ENCODE peak calls at places on chromosomes 6 and 20, in six cellular contexts. One of them, this sample, is unnamed.

GRCh38 chr20:11394145-11394833 is 523.4 kb upstream of the BTBD3 start:
- DNase-seq in neural crest cell: no peak
- DNase-seq in fibroblast of pulmonary artery: peak
- DNase-seq in bronchial epithelial cell: peak
- DNase-seq in heart left ventricle: no peak
- DNase-seq in progenitor cell of endocrine pancreas: no peak
- DNase-seq in this sample: no peak

GRCh38 chr6:117829594-117830319 is 77.3 kb upstream of the SLC35F1 start:
- DNase-seq in neural crest cell: peak
- DNase-seq in fibroblast of pulmonary artery: peak
- DNase-seq in bronchial epithelial cell: peak
- DNase-seq in heart left ventricle: no peak
- DNase-seq in progenitor cell of endocrine pancreas: peak
- DNase-seq in this sample: no peak

GRCh38 chr6:151071295-151071694 is 168.5 kb upstream of the AKAP12 start:
- DNase-seq in neural crest cell: no peak
- DNase-seq in fibroblast of pulmonary artery: peak
- DNase-seq in bronchial epithelial cell: peak
- DNase-seq in heart left ventricle: peak
- DNase-seq in progenitor cell of endocrine pancreas: no peak
- DNase-seq in this sample: no peak

GRCh38 chr6:161890959-161891358 is 617.1 kb upstream of the AGPAT4 start:
- DNase-seq in neural crest cell: no peak
- DNase-seq in fibroblast of pulmonary artery: no peak
- DNase-seq in bronchial epithelial cell: no peak
- DNase-seq in heart left ventricle: no peak
- DNase-seq in progenitor cell of endocrine pancreas: no peak
- DNase-seq in this sample: no peak

GRCh38 chr6:90896165-90896549 is 309.3 kb upstream of the MAP3K7 start:
- DNase-seq in neural crest cell: no peak
- DNase-seq in fibroblast of pulmonary artery: no peak
- DNase-seq in bronchial epithelial cell: no peak
- DNase-seq in heart left ventricle: no peak
- DNase-seq in progenitor cell of endocrine pancreas: no peak
- DNase-seq in this sample: no peak

GRCh38 chr6:73085362-73085975 is 139.8 kb downstream of the KHDC1L start:
- DNase-seq in neural crest cell: peak
- DNase-seq in fibroblast of pulmonary artery: no peak
- DNase-seq in bronchial epithelial cell: no peak
- DNase-seq in heart left ventricle: no peak
- DNase-seq in progenitor cell of endocrine pancreas: no peak
- DNase-seq in this sample: no peak

GRCh38 chr6:50843842-50844241 is 25.2 kb downstream of the TFAP2B start:
- DNase-seq in neural crest cell: no peak
- DNase-seq in fibroblast of pulmonary artery: no peak
- DNase-seq in bronchial epithelial cell: no peak
- DNase-seq in heart left ventricle: no peak
- DNase-seq in progenitor cell of endocrine pancreas: no peak
- DNase-seq in this sample: no peak

GRCh38 chr20:11654766-11655165 is 262.9 kb upstream of the BTBD3 start:
- DNase-seq in neural crest cell: no peak
- DNase-seq in fibroblast of pulmonary artery: no peak
- DNase-seq in bronchial epithelial cell: no peak
- DNase-seq in heart left ventricle: no peak
- DNase-seq in progenitor cell of endocrine pancreas: no peak
- DNase-seq in this sample: no peak

GRCh38 chr6:60670036-60670435 is 1616.0 kb downstream of the KHDRBS2 start:
- DNase-seq in neural crest cell: no peak
- DNase-seq in fibroblast of pulmonary artery: no peak
- DNase-seq in bronchial epithelial cell: no peak
- DNase-seq in heart left ventricle: no peak
- DNase-seq in progenitor cell of endocrine pancreas: no peak
- DNase-seq in this sample: no peak

GRCh38 chr6:49524541-49524940 is 24.8 kb downstream of the GLYATL3 start:
- DNase-seq in neural crest cell: no peak
- DNase-seq in fibroblast of pulmonary artery: no peak
- DNase-seq in bronchial epithelial cell: no peak
- DNase-seq in heart left ventricle: no peak
- DNase-seq in progenitor cell of endocrine pancreas: no peak
- DNase-seq in this sample: no peak

GRCh38 chr6:131135244-131136020 is at the start of gene AKAP7:
- DNase-seq in neural crest cell: peak
- DNase-seq in fibroblast of pulmonary artery: peak
- DNase-seq in bronchial epithelial cell: peak
- DNase-seq in heart left ventricle: peak
- DNase-seq in progenitor cell of endocrine pancreas: peak
- DNase-seq in this sample: peak

GRCh38 chr6:34150766-34151165 is 4.9 kb upstream of the GRM4 start:
- DNase-seq in neural crest cell: no peak
- DNase-seq in fibroblast of pulmonary artery: no peak
- DNase-seq in bronchial epithelial cell: no peak
- DNase-seq in heart left ventricle: no peak
- DNase-seq in progenitor cell of endocrine pancreas: no peak
- DNase-seq in this sample: no peak

GRCh38 chr6:149680490-149680889 is 32.0 kb upstream of the KATNA1 start:
- DNase-seq in neural crest cell: no peak
- DNase-seq in fibroblast of pulmonary artery: no peak
- DNase-seq in bronchial epithelial cell: no peak
- DNase-seq in heart left ventricle: no peak
- DNase-seq in progenitor cell of endocrine pancreas: no peak
- DNase-seq in this sample: no peak

GRCh38 chr6:15246217-15247211 is 645 bp downstream of the JARID2 start:
- DNase-seq in neural crest cell: no peak
- DNase-seq in fibroblast of pulmonary artery: peak
- DNase-seq in bronchial epithelial cell: peak
- DNase-seq in heart left ventricle: no peak
- DNase-seq in progenitor cell of endocrine pancreas: no peak
- DNase-seq in this sample: no peak

GRCh38 chr6:131867744-131868143 is 59.9 kb downstream of the ENPP1 start:
- DNase-seq in neural crest cell: no peak
- DNase-seq in fibroblast of pulmonary artery: peak
- DNase-seq in bronchial epithelial cell: no peak
- DNase-seq in heart left ventricle: no peak
- DNase-seq in progenitor cell of endocrine pancreas: no peak
- DNase-seq in this sample: no peak

GRCh38 chr6:144969873-144970272 is 684.7 kb downstream of the UTRN start:
- DNase-seq in neural crest cell: no peak
- DNase-seq in fibroblast of pulmonary artery: no peak
- DNase-seq in bronchial epithelial cell: no peak
- DNase-seq in heart left ventricle: no peak
- DNase-seq in progenitor cell of endocrine pancreas: no peak
- DNase-seq in this sample: no peak

GRCh38 chr6:7546832-7547714 is 5.6 kb downstream of the DSP start:
- DNase-seq in neural crest cell: no peak
- DNase-seq in fibroblast of pulmonary artery: no peak
- DNase-seq in bronchial epithelial cell: peak
- DNase-seq in heart left ventricle: no peak
- DNase-seq in progenitor cell of endocrine pancreas: no peak
- DNase-seq in this sample: no peak

GRCh38 chr20:46362931-46363872 is 43.2 kb downstream of the ELMO2 start:
- DNase-seq in neural crest cell: no peak
- DNase-seq in fibroblast of pulmonary artery: no peak
- DNase-seq in bronchial epithelial cell: no peak
- DNase-seq in heart left ventricle: no peak
- DNase-seq in progenitor cell of endocrine pancreas: no peak
- DNase-seq in this sample: no peak

GRCh38 chr20:62134735-62135231 is 8.4 kb downstream of the PSMA7 start:
- DNase-seq in neural crest cell: no peak
- DNase-seq in fibroblast of pulmonary artery: peak
- DNase-seq in bronchial epithelial cell: no peak
- DNase-seq in heart left ventricle: no peak
- DNase-seq in progenitor cell of endocrine pancreas: no peak
- DNase-seq in this sample: no peak

GRCh38 chr6:155264704-155265320 is 999 bp downstream of the CLDN20 start:
- DNase-seq in neural crest cell: no peak
- DNase-seq in fibroblast of pulmonary artery: no peak
- DNase-seq in bronchial epithelial cell: no peak
- DNase-seq in heart left ventricle: no peak
- DNase-seq in progenitor cell of endocrine pancreas: no peak
- DNase-seq in this sample: no peak

GRCh38 chr6:11535801-11536230 is 1.7 kb upstream of the TMEM170B start:
- DNase-seq in neural crest cell: no peak
- DNase-seq in fibroblast of pulmonary artery: peak
- DNase-seq in bronchial epithelial cell: peak
- DNase-seq in heart left ventricle: no peak
- DNase-seq in progenitor cell of endocrine pancreas: no peak
- DNase-seq in this sample: no peak

GRCh38 chr20:39571171-39571570 is 609.0 kb downstream of the DHX35 start:
- DNase-seq in neural crest cell: no peak
- DNase-seq in fibroblast of pulmonary artery: no peak
- DNase-seq in bronchial epithelial cell: no peak
- DNase-seq in heart left ventricle: no peak
- DNase-seq in progenitor cell of endocrine pancreas: no peak
- DNase-seq in this sample: no peak

GRCh38 chr20:17818187-17818586 is 118.4 kb downstream of the BANF2 start:
- DNase-seq in neural crest cell: no peak
- DNase-seq in fibroblast of pulmonary artery: no peak
- DNase-seq in bronchial epithelial cell: no peak
- DNase-seq in heart left ventricle: no peak
- DNase-seq in progenitor cell of endocrine pancreas: no peak
- DNase-seq in this sample: no peak

DNA sequence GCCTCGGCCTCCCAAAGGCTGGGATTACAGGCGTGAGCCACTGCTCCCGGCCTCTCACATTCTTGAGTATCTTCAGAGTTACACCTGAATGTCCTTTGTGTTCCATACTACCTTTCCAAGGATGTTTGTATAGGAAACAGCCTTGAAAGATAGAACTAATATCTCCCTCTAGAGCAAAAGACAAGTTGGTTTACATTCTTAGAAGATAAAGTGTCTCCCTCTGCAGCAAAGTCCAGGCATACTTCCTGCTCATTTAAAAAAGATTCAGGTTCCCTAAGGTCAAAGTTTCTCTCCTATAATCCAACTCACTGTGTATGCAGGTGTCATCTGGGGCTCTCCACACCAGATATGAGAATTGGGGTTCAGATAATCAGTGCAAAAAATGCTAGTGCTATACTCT is 224.4 kb downstream of the TPBG start:
- DNase-seq in neural crest cell: no peak
- DNase-seq in fibroblast of pulmonary artery: no peak
- DNase-seq in bronchial epithelial cell: peak
- DNase-seq in heart left ventricle: no peak
- DNase-seq in progenitor cell of endocrine pancreas: no peak
- DNase-seq in this sample: no peak
- TF ChIP-seq CTCF in neural crest cell: no peak
- TF ChIP-seq CTCF in fibroblast of pulmonary artery: no peak
- TF ChIP-seq CTCF in bronchial epithelial cell: peak
- TF ChIP-seq CTCF in heart left ventricle: no peak
- TF ChIP-seq CTCF in progenitor cell of endocrine pancreas: no peak
- TF ChIP-seq CTCF in this sample: no peak

GRCh38 chr6:163672710-163673109 is 258.2 kb downstream of the QKI start:
- DNase-seq in neural crest cell: no peak
- DNase-seq in fibroblast of pulmonary artery: no peak
- DNase-seq in bronchial epithelial cell: no peak
- DNase-seq in heart left ventricle: no peak
- DNase-seq in progenitor cell of endocrine pancreas: no peak
- DNase-seq in this sample: no peak
- TF ChIP-seq CTCF in neural crest cell: no peak
- TF ChIP-seq CTCF in fibroblast of pulmonary artery: no peak
- TF ChIP-seq CTCF in bronchial epithelial cell: no peak
- TF ChIP-seq CTCF in heart left ventricle: no peak
- TF ChIP-seq CTCF in progenitor cell of endocrine pancreas: no peak
- TF ChIP-seq CTCF in this sample: no peak

DNA sequence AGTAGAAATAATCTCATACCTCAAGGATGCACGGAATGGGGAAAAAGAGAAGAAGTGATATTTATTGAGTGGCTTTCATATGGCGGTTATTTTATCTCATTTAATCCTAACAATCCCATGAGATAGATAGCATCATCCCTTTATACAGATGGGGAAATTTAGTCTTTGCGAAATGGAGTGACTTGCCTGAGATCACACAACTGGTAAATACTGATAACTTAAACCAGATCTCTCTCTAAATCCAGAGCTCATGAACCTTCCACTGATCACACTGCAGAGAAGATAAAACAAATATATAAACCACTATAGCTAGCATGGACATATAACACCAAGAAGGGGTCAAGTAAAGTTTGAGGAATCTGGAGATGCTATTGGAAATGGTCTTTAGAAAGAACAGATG is 139.9 kb upstream of the TNFAIP3 start:
- DNase-seq in neural crest cell: no peak
- DNase-seq in fibroblast of pulmonary artery: no peak
- DNase-seq in bronchial epithelial cell: no peak
- DNase-seq in heart left ventricle: no peak
- DNase-seq in progenitor cell of endocrine pancreas: no peak
- DNase-seq in this sample: no peak
- TF ChIP-seq CTCF in neural crest cell: no peak
- TF ChIP-seq CTCF in fibroblast of pulmonary artery: no peak
- TF ChIP-seq CTCF in bronchial epithelial cell: no peak
- TF ChIP-seq CTCF in heart left ventricle: no peak
- TF ChIP-seq CTCF in progenitor cell of endocrine pancreas: no peak
- TF ChIP-seq CTCF in this sample: no peak

GRCh38 chr6:156952401-156952800 is 175.2 kb downstream of the ARID1B start:
- DNase-seq in neural crest cell: no peak
- DNase-seq in fibroblast of pulmonary artery: no peak
- DNase-seq in bronchial epithelial cell: no peak
- DNase-seq in heart left ventricle: no peak
- DNase-seq in progenitor cell of endocrine pancreas: no peak
- DNase-seq in this sample: no peak

GRCh38 chr6:156954191-156954590 is 177.0 kb downstream of the ARID1B start:
- DNase-seq in neural crest cell: no peak
- DNase-seq in fibroblast of pulmonary artery: no peak
- DNase-seq in bronchial epithelial cell: no peak
- DNase-seq in heart left ventricle: no peak
- DNase-seq in progenitor cell of endocrine pancreas: no peak
- DNase-seq in this sample: no peak

GRCh38 chr6:156954781-156955180 is 177.6 kb downstream of the ARID1B start:
- DNase-seq in neural crest cell: no peak
- DNase-seq in fibroblast of pulmonary artery: no peak
- DNase-seq in bronchial epithelial cell: no peak
- DNase-seq in heart left ventricle: no peak
- DNase-seq in progenitor cell of endocrine pancreas: no peak
- DNase-seq in this sample: no peak

GRCh38 chr6:156953125-156953477 is 175.9 kb downstream of the ARID1B start:
- DNase-seq in neural crest cell: no peak
- DNase-seq in fibroblast of pulmonary artery: peak
- DNase-seq in bronchial epithelial cell: no peak
- DNase-seq in heart left ventricle: no peak
- DNase-seq in progenitor cell of endocrine pancreas: no peak
- DNase-seq in this sample: no peak

DNA sequence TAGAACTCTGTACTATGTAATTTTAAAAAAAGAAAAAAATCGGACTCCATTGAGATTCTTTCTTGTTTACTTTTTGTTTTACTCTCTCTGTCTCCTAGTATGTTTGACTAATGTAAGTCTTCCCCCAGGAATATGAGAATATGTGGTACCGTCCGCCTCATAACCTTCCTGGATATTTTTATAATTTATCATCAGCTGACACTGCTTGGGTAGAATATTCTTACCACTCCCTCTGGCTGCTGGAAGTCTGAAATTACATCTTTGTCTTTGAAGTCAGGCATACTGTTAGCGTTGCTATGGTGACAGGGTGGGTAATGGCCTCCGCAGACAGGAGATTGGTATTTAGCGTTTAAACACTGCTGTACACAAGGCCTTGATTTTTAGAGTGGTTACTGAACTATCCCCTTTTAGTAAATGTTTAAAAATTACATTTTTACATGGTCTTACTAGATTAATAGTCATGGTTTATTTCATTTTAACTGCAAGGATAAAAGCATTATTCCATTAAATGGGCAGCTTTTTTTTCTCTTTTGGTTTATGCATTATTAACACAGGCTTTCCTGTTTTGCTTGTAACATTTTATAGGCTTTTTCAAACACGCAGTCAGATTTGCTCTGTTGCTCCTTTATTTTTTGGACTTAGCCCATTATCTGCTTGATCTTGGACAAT is 176.4 kb downstream of the ARID1B start:
- DNase-seq in neural crest cell: peak
- DNase-seq in fibroblast of pulmonary artery: peak
- DNase-seq in bronchial epithelial cell: peak
- DNase-seq in heart left ventricle: no peak
- DNase-seq in progenitor cell of endocrine pancreas: no peak
- DNase-seq in this sample: no peak
- TF ChIP-seq CTCF in neural crest cell: peak
- TF ChIP-seq CTCF in fibroblast of pulmonary artery: peak
- TF ChIP-seq CTCF in bronchial epithelial cell: peak
- TF ChIP-seq CTCF in heart left ventricle: peak
- TF ChIP-seq CTCF in progenitor cell of endocrine pancreas: no peak
- TF ChIP-seq CTCF in this sample: no peak